ENCODE peak calls at places on chromosomes 12 and 14, in ten cellular contexts. Z is CD8-positive, alpha-beta T cell; U is choroid plexus epithelial cell; R is Peyer's patch; D is naive thymus-derived CD4-positive, alpha-beta T cell; M is IMR-90; L is H1; J is neuronal stem cell; G is left ventricle myocardium inferior; I is GM12865. C is an unnamed sample.

GRCh38 chr14:53927171-53927570 is 29.5 kb downstream of the BMP4 start:
- DNase-seq in Z (no peak), U (no peak), R (no peak), D (no peak), M (peak), L (no peak), J (no peak), G (no peak), I (no peak), C (peak)

GRCh38 chr12:94698553-94698952 is 48.2 kb upstream of the TMCC3 start:
- DNase-seq in Z (no peak), U (no peak), R (no peak), D (no peak), M (no peak), L (no peak), J (no peak), G (no peak), I (no peak), C (no peak)

GRCh38 chr14:103528158-103528511 is 861 bp upstream of the TRMT61A start:
- DNase-seq in Z (no peak), U (no peak), R (no peak), D (no peak), M (no peak), L (no peak), J (no peak), G (no peak), I (no peak), C (no peak)

GRCh38 chr12:56718636-56719035 is 6.5 kb downstream of the NACA start:
- DNase-seq in Z (no peak), U (no peak), R (no peak), D (no peak), M (no peak), L (no peak), J (no peak), G (no peak), I (no peak), C (no peak)

GRCh38 chr14:101369194-101369915 is 191.9 kb upstream of the DIO3 start:
- DNase-seq in Z (no peak), U (no peak), R (no peak), D (no peak), M (no peak), L (no peak), J (no peak), G (peak), I (no peak), C (no peak)

GRCh38 chr12:120886194-120887018 is 17.8 kb downstream of the SPPL3 start:
- DNase-seq in Z (no peak), U (no peak), R (no peak), D (peak), M (no peak), L (no peak), J (no peak), G (no peak), I (peak), C (no peak)

GRCh38 chr14:37623552-37623951 is 28.1 kb downstream of the TTC6 start:
- DNase-seq in Z (no peak), U (peak), R (no peak), D (no peak), M (peak), L (no peak), J (no peak), G (no peak), I (no peak), C (peak)

GRCh38 chr14:104187121-104187889 is 48.9 kb downstream of the KIF26A start:
- DNase-seq in Z (no peak), U (no peak), R (no peak), D (no peak), M (no peak), L (no peak), J (no peak), G (no peak), I (no peak), C (no peak)

GRCh38 chr12:2291182-2291832 is 238.5 kb downstream of the CACNA1C start:
- DNase-seq in Z (peak), U (peak), R (no peak), D (peak), M (no peak), L (peak), J (peak), G (no peak), I (peak), C (no peak)

GRCh38 chr12:120474092-120474960 is 4.8 kb upstream of the SRSF9 start:
- DNase-seq in Z (no peak), U (peak), R (no peak), D (no peak), M (peak), L (no peak), J (no peak), G (no peak), I (no peak), C (peak)

DNA sequence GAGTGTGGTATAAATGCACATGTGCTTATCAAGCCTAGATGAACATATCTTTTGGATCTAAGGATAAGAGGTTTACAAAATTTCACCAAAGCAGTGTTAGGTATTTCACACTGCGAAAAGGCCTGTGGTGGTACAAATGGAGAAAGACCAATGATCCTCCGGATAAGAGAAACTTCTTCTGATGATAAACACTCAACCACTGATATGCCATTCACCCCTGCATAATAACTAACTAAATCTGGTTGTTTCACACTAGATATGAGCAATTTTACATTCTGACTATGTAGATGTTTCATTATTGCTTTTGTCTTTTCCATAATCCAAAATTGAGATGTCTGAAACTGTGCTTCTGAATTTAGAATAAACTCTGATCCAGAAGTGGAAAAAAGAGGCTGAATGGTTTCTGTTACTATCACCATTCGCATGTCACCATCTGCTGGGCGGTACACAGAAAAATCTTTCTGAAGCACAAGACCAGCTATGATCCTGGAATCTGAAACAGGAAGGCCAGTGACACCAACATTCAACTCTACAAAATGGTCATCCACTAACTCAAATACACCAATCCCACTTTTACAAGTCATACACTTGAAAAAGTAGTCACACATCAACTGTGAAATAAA is 1.3 kb downstream of the BBS10 start:
- DNase-seq in Z (no peak), U (peak), R (no peak), D (no peak), M (peak), L (no peak), J (no peak), G (no peak), I (peak), C (peak)
- H3K4me3 ChIP-seq in Z (no peak), U (peak), R (no peak), D (no peak), M (peak), L (peak), J (peak), G (peak), I (peak), C (peak)

GRCh38 chr14:99736600-99737371 is 52.7 kb downstream of the CYP46A1 start:
- DNase-seq in Z (no peak), U (no peak), R (no peak), D (no peak), M (no peak), L (no peak), J (no peak), G (peak), I (no peak), C (no peak)

GRCh38 chr14:99740411-99740810 is 52.8 kb upstream of the EML1 start:
- DNase-seq in Z (no peak), U (no peak), R (no peak), D (no peak), M (no peak), L (no peak), J (no peak), G (peak), I (no peak), C (no peak)

GRCh38 chr14:99737451-99737951 is 53.4 kb downstream of the CYP46A1 start:
- DNase-seq in Z (no peak), U (no peak), R (no peak), D (no peak), M (no peak), L (no peak), J (no peak), G (peak), I (no peak), C (peak)

GRCh38 chr14:99735189-99736135 is 51.4 kb downstream of the CYP46A1 start:
- DNase-seq in Z (no peak), U (no peak), R (no peak), D (no peak), M (no peak), L (no peak), J (no peak), G (peak), I (no peak), C (no peak)

DNA sequence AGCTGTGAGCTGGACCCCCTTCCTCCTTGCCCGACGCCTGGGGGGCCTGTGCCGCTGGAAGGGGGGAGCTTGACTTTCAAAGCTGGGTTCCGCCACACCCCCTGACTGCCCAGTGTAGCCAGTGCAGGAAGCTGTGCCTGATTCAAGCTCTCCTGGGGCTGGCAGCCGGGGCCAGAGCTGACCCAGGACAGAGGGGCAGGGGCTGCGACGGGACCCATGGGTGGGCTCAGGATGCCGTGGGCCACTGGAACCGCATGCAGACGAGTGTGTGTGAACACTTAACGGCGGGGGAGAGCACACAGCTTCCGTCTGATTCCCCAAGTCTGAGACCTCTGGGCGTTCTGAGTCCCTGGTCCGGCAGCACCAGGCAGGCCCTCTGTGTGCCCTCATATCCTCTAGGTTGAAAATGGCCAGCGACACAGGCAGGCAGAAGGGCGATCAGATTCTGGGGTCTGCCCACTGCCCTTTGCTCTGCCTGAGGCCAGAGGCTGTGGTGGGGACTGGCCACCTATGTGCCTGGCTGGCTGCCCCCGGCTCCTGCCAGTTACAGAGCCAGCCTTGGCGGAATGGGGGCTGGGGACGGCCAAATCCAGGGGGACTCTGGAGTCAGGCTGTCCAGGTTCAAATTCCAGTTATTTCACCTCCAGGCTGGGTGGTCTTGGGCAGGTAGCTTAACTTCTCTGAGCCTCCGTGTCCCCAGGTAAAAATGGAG is 54.0 kb downstream of the CYP46A1 start:
- DNase-seq in Z (no peak), U (no peak), R (no peak), D (no peak), M (no peak), L (no peak), J (no peak), G (no peak), I (no peak), C (no peak)
- H3K4me3 ChIP-seq in Z (no peak), U (no peak), R (peak), D (no peak), M (peak), L (no peak), J (no peak), G (peak), I (no peak), C (peak)

DNA sequence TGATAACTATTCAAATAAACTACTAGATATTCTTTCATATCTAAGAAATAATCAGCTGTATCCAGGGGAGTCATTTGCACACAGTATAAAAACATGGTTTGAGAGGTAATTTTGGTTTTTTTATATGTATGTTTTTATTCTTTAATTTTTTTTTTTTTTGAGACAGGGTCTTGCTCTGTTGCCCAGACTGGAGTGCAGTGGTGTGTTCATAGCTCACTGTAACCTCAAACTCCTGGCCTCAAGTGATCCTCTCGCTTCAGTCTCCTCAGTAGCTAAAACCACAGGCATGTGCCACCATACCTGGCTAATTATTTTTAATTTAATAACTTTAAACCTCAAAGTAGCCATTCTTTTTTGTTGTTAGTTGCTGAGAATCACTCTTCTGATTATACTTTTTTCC is 1.8 kb downstream of the PRORP start:
- DNase-seq in Z (no peak), U (peak), R (no peak), D (no peak), M (no peak), L (no peak), J (no peak), G (no peak), I (no peak), C (no peak)
- H3K4me3 ChIP-seq in Z (no peak), U (no peak), R (no peak), D (no peak), M (no peak), L (no peak), J (no peak), G (no peak), I (no peak), C (no peak)

DNA sequence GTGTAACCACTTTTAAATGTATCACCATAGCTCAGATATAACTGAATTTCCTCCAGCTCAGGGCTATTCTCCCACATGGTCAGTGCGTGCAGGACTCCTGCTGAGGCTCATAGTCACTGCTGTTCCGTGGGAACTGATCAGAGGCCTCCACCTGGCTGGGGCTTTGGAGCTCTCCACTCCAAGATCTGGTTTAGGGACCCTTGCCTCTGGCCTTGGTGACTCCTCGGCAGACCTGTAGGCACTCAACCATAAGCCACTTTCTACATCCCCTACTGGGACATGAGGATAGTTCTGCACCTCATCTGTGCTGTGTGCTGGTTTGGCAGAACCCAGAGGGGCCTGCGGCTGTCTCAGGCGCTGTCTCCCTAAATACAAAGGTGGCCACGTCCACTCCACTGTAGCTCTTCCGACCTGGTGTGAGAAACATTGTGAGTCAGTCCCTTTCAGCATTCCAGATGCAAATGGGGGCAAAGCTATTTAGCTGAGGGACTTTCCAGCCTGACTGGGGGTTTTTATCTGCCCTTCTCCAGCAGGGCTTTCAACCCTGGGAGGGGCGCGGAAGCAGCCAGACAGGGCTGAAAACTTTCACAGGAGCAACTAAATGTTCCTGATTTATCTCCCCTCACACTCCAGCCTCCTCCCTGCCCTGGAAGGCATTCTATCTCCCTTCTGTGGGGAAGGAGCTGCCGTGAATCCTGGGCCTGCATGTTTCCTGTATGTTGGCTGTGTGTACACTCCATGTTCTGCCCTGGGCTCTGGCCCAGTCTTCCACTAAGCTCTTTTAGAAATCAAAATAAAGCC is 218.3 kb upstream of the DAAM1 start:
- DNase-seq in Z (no peak), U (peak), R (no peak), D (no peak), M (peak), L (peak), J (no peak), G (no peak), I (peak), C (no peak)
- H3K4me3 ChIP-seq in Z (no peak), U (no peak), R (no peak), D (no peak), M (no peak), L (no peak), J (no peak), G (no peak), I (peak), C (no peak)

C was measured in foreskin fibroblast.